ENCODE peak calls at places on chromosomes 4 and X, in five cellular contexts. D, Y, L, V and N are unnamed samples.

GRCh38 chrX:21870494-21870893 is 14.7 kb downstream of the YY2 start:
- DNase-seq in D (no peak), V (no peak), L (no peak), Y (no peak), N (no peak)

GRCh38 chr4:89509708-89510269 is 202.2 kb upstream of the GPRIN3 start:
- DNase-seq in D (no peak), Y (peak; percentile 17), V (peak; percentile 93), L (no peak), N (no peak)

GRCh38 chr4:23728393-23728792 is 161.5 kb downstream of the PPARGC1A start:
- DNase-seq in L (peak; percentile 26), D (no peak), Y (no peak), V (peak; percentile 62), N (no peak)

GRCh38 chr4:18042754-18043153 is 21.2 kb upstream of the LCORL start:
- DNase-seq in Y (no peak), V (no peak), L (no peak), D (no peak), N (no peak)

GRCh38 chr4:158827475-158828085 is 58.8 kb downstream of the FNIP2 start:
- DNase-seq in V (no peak), D (no peak), L (no peak), Y (no peak), N (peak; percentile 12)

GRCh38 chrX:130085551-130085986 is 24.7 kb downstream of the ELF4 start:
- DNase-seq in D (no peak), L (no peak), V (no peak), Y (no peak), N (no peak)

GRCh38 chrX:153565996-153566580 is 32.9 kb downstream of the CCNQ start:
- DNase-seq in L (no peak), Y (no peak), V (no peak), D (no peak), N (no peak)

GRCh38 chrX:31590581-31591113 is 518.8 kb upstream of the FTHL17 start:
- DNase-seq in D (no peak), V (peak; percentile 72), L (peak; percentile 24), Y (no peak), N (no peak)

GRCh38 chr4:41156574-41156973 is 57.8 kb downstream of the APBB2 start:
- DNase-seq in Y (no peak), V (peak; percentile 89), D (no peak), L (no peak), N (no peak)

GRCh38 chr4:181503800-181504364 is 739.3 kb upstream of the TENM3 start:
- DNase-seq in L (no peak), V (no peak), D (no peak), Y (no peak), N (no peak)

GRCh38 chrX:77447339-77448149 is at the start of gene FGF16:
- DNase-seq in Y (no peak), V (no peak), L (no peak), D (no peak), N (no peak)

GRCh38 chr4:128698386-128698785 is 111.1 kb upstream of the JADE1 start:
- DNase-seq in D (no peak), V (no peak), Y (no peak), L (no peak), N (no peak)

GRCh38 chrX:65034292-65034640 is 58.0 kb upstream of the ZC4H2 start:
- DNase-seq in D (no peak), Y (no peak), V (no peak), L (no peak), N (no peak)

GRCh38 chr4:145557720-145558119 is 61.5 kb upstream of the MMAA start:
- DNase-seq in V (peak; percentile 79), L (peak; percentile 46), D (peak; percentile 18), Y (peak; percentile 36), N (peak; percentile 39)

GRCh38 chr4:45094676-45095075 is 368.3 kb upstream of the GNPDA2 start:
- DNase-seq in V (no peak), D (no peak), L (no peak), Y (no peak), N (no peak)

GRCh38 chr4:124133753-124134152 is 578.8 kb downstream of the ANKRD50 start:
- DNase-seq in L (no peak), Y (no peak), D (no peak), V (peak; percentile 35), N (no peak)

GRCh38 chr4:67922697-67923096 is 38.9 kb upstream of the TMPRSS11D start:
- DNase-seq in V (peak; percentile 29), L (peak; percentile 88), Y (no peak), D (no peak), N (no peak)

GRCh38 chr4:152640058-152640921 is 39.5 kb downstream of the TMEM154 start:
- DNase-seq in Y (peak; percentile 24), L (no peak), V (no peak), D (no peak), N (no peak)

GRCh38 chr4:144649646-144650045 is 3.7 kb downstream of the HHIP start:
- DNase-seq in Y (no peak), D (no peak), V (no peak), L (no peak), N (no peak)

GRCh38 chr4:168716411-168717129 is 219.7 kb downstream of the PALLD start:
- DNase-seq in D (no peak), Y (no peak), V (no peak), L (no peak), N (no peak)

GRCh38 chrX:140815868-140816267 is 106.3 kb downstream of the LINC00632 start:
- DNase-seq in D (no peak), V (peak; percentile 49), L (peak; percentile 10), Y (no peak), N (no peak)

GRCh38 chr4:24262616-24263015 is 321.7 kb downstream of the DHX15 start:
- DNase-seq in V (no peak), Y (no peak), D (no peak), L (no peak), N (no peak)

GRCh38 chr4:8451440-8452182 is 11.0 kb downstream of the TRMT44 start:
- DNase-seq in V (peak; percentile 52), D (no peak), L (no peak), Y (no peak), N (no peak)

GRCh38 chr4:166012129-166013078 is 139.4 kb downstream of the TLL1 start:
- DNase-seq in L (no peak), Y (no peak), V (peak; percentile 58), D (no peak), N (no peak)

GRCh38 chr4:129545599-129546278 is 449.8 kb downstream of the C4orf33 start:
- DNase-seq in L (no peak), Y (no peak), V (peak; percentile 29), D (no peak), N (no peak)

GRCh38 chr4:111934294-111934693 is 211.0 kb upstream of the FAM241A start:
- DNase-seq in D (no peak), Y (no peak), V (no peak), L (no peak), N (no peak)